ENCODE peak calls at places on chromosome 13, in six cellular contexts. G, I, U, W, S and M are unnamed samples.
A peak's percentile ranks its signal among the peaks of the same experiment; 100 is the strongest.

GRCh38 chr13:111658150-111659100 is 338.0 kb downstream of the TEX29 start:
- DNase-seq in S (peak; percentile 50), I (no peak), G (peak; percentile 76), W (no peak), U (no peak), M (no peak)

GRCh38 chr13:33904431-33904830 is 86.5 kb downstream of the RFC3 start:
- DNase-seq in W (no peak), G (no peak), I (no peak), S (no peak), U (no peak), M (no peak)

GRCh38 chr13:110914293-110915056 is 394 bp downstream of the ANKRD10 start:
- DNase-seq in G (peak; percentile 94), S (peak; percentile 54), U (no peak), I (peak; percentile 45), W (peak; percentile 96), M (peak; percentile 47)

GRCh38 chr13:28657784-28658538 is 969 bp upstream of the POMP start:
- DNase-seq in U (no peak), S (no peak), W (no peak), I (no peak), G (no peak), M (no peak)

GRCh38 chr13:108269601-108270328 is at the start of gene TNFSF13B:
- DNase-seq in G (peak; percentile 85), W (peak; percentile 93), I (peak; percentile 7), S (peak; percentile 2), U (no peak), M (no peak)

GRCh38 chr13:50030315-50030714 is 15.1 kb downstream of the KCNRG start:
- DNase-seq in I (no peak), S (no peak), W (no peak), G (no peak), U (no peak), M (no peak)

GRCh38 chr13:77406644-77407440 is 79.9 kb upstream of the MYCBP2 start:
- DNase-seq in W (no peak), G (no peak), S (no peak), I (no peak), U (no peak), M (no peak)

GRCh38 chr13:95882121-95882520 is 171.1 kb downstream of the UGGT2 start:
- DNase-seq in G (no peak), I (no peak), S (no peak), W (no peak), U (no peak), M (no peak)

GRCh38 chr13:45372189-45373115 is 31.5 kb upstream of the TPT1 start:
- DNase-seq in G (no peak), U (no peak), S (no peak), W (no peak), I (no peak), M (peak; percentile 60)

GRCh38 chr13:75196112-75196855 is 285.7 kb downstream of the TBC1D4 start:
- DNase-seq in W (no peak), U (no peak), S (no peak), I (no peak), G (no peak), M (peak; percentile 29)